ENCODE peak calls at places on chromosomes 4 and X, in seven cellular contexts. S is left lung; R is thoracic aorta; L is CD4-positive, CD25-positive, alpha-beta regulatory T cell; U is thyroid gland; G is aorta; A is spleen. N is an unnamed sample.
A peak's percentile ranks its signal among the peaks of the same experiment; 100 is the strongest.

GRCh38 chrX:153933751-153934472 is 925 bp downstream of the NAA10 start:
- DNase-seq in S (no peak), G (peak; percentile 32), L (no peak), R (no peak), U (no peak), A (no peak), N (no peak)

GRCh38 chr4:155106629-155107028 is 101.8 kb upstream of the NPY2R start:
- DNase-seq in G (no peak), L (no peak), U (no peak), R (no peak), A (no peak), S (no peak), N (no peak)

GRCh38 chr4:143372093-143372915 is 35.6 kb downstream of the GAB1 start:
- DNase-seq in R (no peak), A (no peak), U (no peak), G (no peak), L (no peak), S (no peak), N (no peak)

GRCh38 chrX:153717445-153717844 is 6.7 kb downstream of the BCAP31 start:
- DNase-seq in U (no peak), G (no peak), S (no peak), L (no peak), R (no peak), A (no peak), N (no peak)

GRCh38 chrX:48794993-48795501 is 6.8 kb upstream of the HDAC6 start:
- DNase-seq in S (no peak), U (no peak), R (no peak), G (no peak), L (no peak), A (no peak), N (no peak)

GRCh38 chr4:61443813-61444510 is 243.8 kb downstream of the ADGRL3 start:
- DNase-seq in G (no peak), R (no peak), U (no peak), L (no peak), A (no peak), S (no peak), N (no peak)

GRCh38 chr4:73964862-73965611 is 16.8 kb downstream of the PF4 start:
- DNase-seq in A (no peak), R (no peak), G (no peak), S (no peak), U (no peak), L (no peak), N (no peak)

GRCh38 chr4:64174247-64174882 is 234.9 kb downstream of the TECRL start:
- DNase-seq in L (no peak), G (no peak), S (no peak), A (no peak), U (no peak), R (no peak), N (no peak)

GRCh38 chr4:123127865-123128264 is 205.5 kb upstream of the NUDT6 start:
- DNase-seq in S (no peak), U (no peak), A (no peak), R (no peak), G (no peak), L (no peak), N (no peak)

GRCh38 chr4:41009411-41009810 is 204.9 kb downstream of the APBB2 start:
- DNase-seq in R (no peak), G (no peak), S (no peak), U (no peak), L (no peak), A (no peak), N (no peak)

GRCh38 chrX:134600714-134601113 is 57.6 kb downstream of the PLAC1 start:
- DNase-seq in A (no peak), R (no peak), G (no peak), U (no peak), S (no peak), L (no peak), N (no peak)

GRCh38 chr4:109332926-109333464 is 30.5 kb upstream of the COL25A1 start:
- DNase-seq in R (no peak), L (peak; percentile 14), A (no peak), S (no peak), U (no peak), G (no peak), N (no peak)

GRCh38 chrX:133177202-133177601 is 41.0 kb downstream of the TFDP3 start:
- DNase-seq in U (no peak), R (no peak), S (no peak), A (no peak), G (no peak), L (no peak), N (no peak)

GRCh38 chr4:141501395-141501794 is 135.0 kb upstream of the IL15 start:
- DNase-seq in U (no peak), A (no peak), S (no peak), G (no peak), L (no peak), R (no peak), N (no peak)

DNA sequence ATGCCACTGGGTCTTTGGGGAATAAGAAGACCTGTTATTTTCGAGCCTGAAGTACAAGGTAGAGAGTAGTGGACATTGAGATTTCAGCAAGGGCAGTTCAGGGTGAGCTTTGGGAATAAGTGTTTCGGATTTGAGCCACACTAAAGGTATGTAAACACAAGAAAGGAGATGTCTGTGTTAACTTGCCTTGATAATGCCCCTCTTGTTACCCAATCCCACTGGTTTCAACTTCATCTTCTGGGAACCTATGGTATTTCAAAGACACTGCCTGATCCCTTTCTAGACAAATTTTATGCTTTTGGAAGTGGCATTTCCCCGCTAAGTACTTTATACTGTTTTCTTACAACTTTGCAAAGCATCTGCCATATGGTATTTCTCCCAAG is 79.4 kb downstream of the SLC9A6 start:
- DNase-seq in S (no peak), L (no peak), A (no peak), G (no peak), R (no peak), U (no peak), N (no peak)
- H3K9me3 ChIP-seq in S (no peaks in the 10 kb centered on the region), L (no peaks in the 10 kb centered on the region), A (no peaks in the 10 kb centered on the region), G (no peaks in the 10 kb centered on the region), R (no peaks in the 10 kb centered on the region), U (no peaks in the 10 kb centered on the region), N (no peaks in the 10 kb centered on the region)

GRCh38 chrX:151801980-151802379 is 67.4 kb downstream of the CNGA2 start:
- DNase-seq in U (no peak), A (no peak), R (no peak), S (no peak), L (no peak), G (no peak), N (no peak)
- H3K9me3 ChIP-seq in U (no peaks in the 10 kb centered on the region), A (no peaks in the 10 kb centered on the region), R (no peaks in the 10 kb centered on the region), S (no peaks in the 10 kb centered on the region), L (no peaks in the 10 kb centered on the region), G (no peaks in the 10 kb centered on the region), N (no peaks in the 10 kb centered on the region)

GRCh38 chr4:14434483-14434882 is 567.8 kb upstream of the CPEB2 start:
- DNase-seq in U (no peak), L (no peak), S (no peak), G (no peak), A (no peak), R (no peak), N (no peak)
- H3K9me3 ChIP-seq in U (no peaks in the 10 kb centered on the region), L (no peaks in the 10 kb centered on the region), S (no peaks in the 10 kb centered on the region), G (no peaks in the 10 kb centered on the region), A (no peaks in the 10 kb centered on the region), R (no peaks in the 10 kb centered on the region), N (no peaks in the 10 kb centered on the region)

GRCh38 chrX:69543572-69543971 is 39.4 kb downstream of the NALF2 start:
- DNase-seq in R (no peak), G (no peak), L (no peak), U (no peak), S (no peak), A (no peak), N (no peak)
- H3K9me3 ChIP-seq in R (no peaks in the 10 kb centered on the region), G (no peaks in the 10 kb centered on the region), L (no peaks in the 10 kb centered on the region), U (no peaks in the 10 kb centered on the region), S (no peaks in the 10 kb centered on the region), A (peaks cover 5% of the 10 kb centered on the region), N (no peaks in the 10 kb centered on the region)

DNA sequence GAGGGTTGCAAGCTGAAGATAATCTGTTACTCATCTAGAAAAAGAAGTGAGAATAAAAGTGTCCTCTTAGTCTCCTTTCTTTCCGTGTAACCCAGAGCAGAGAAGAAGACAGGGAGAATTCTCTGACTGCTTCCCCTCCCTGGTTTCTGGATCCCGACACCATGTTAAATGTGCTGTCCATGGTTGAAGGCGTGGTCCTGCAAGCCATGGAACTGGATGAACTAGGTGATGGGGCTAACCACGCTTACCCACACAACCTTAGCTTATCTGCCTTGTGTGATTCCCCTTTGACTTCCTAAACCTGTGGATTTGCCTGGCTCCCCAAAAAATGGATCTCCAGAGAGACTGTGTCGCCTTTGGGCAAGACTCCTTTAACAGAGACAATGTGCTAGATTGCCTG is 907.6 kb downstream of the FSTL5 start:
- DNase-seq in U (no peak), A (no peak), L (no peak), R (no peak), S (no peak), G (no peak), N (no peak)
- H3K9me3 ChIP-seq in U (no peaks in the 10 kb centered on the region), A (peaks cover 45% of the 10 kb centered on the region), L (no peaks in the 10 kb centered on the region), R (peaks cover 22% of the 10 kb centered on the region), S (no peaks in the 10 kb centered on the region), G (peaks cover 6% of the 10 kb centered on the region), N (no peaks in the 10 kb centered on the region)

DNA sequence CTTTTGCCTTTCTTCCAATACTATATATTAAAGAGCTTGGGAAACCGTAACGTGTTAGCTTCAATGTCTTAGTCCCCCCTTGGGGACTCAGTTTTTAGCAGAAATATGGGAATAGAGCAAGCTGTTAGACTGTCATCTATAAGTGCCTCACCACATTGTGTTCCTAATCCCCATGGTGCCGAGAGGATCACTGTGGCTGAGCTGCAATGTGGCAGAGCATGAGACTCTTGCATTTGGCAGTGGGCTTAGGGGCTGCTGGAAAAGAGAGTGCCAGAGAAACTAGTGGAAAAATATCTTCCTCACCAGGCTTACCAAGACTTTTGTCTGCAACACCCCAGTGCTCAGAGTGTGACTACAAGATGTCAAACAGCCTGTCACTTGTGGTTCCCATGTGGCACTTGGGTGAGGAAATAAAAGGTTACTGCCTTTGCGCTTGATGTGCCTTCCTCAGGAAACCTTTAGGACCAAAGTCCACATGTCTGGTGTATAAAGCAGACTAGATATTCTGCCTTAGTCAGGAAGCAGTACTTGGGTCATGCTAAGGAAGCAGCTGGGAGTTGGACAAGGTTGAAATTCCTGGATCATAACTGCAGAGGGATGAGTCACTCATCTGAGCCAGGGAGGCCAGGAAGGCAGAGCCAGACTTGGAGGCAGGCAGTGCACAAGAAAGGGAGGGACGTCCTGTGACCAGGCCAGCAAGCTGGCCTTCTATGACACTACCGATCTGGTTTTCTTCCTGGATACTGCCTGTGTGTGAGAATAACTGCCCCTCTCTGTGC is 9.7 kb upstream of the MAGEA4 start:
- DNase-seq in A (peak; percentile 59), L (no peak), R (no peak), S (no peak), U (no peak), G (peak; percentile 57), N (no peak)
- H3K9me3 ChIP-seq in A (no peaks in the 10 kb centered on the region), L (no peaks in the 10 kb centered on the region), R (no peaks in the 10 kb centered on the region), S (no peaks in the 10 kb centered on the region), U (no peaks in the 10 kb centered on the region), G (no peaks in the 10 kb centered on the region), N (no peaks in the 10 kb centered on the region)

GRCh38 chrX:41209853-41210252 is 124.1 kb upstream of the DDX3X start:
- DNase-seq in L (no peak), R (no peak), U (no peak), S (no peak), G (no peak), A (no peak), N (no peak)
- H3K9me3 ChIP-seq in L (peaks cover 32% of the 10 kb centered on the region), R (no peaks in the 10 kb centered on the region), U (no peaks in the 10 kb centered on the region), S (no peaks in the 10 kb centered on the region), G (no peaks in the 10 kb centered on the region), A (peaks cover 42% of the 10 kb centered on the region), N (no peaks in the 10 kb centered on the region)